ENCODE peak calls at places on chromosomes 12 and 14, in ten cellular contexts. G is testis, U is spleen, T is A549, D is uterus, O is ovary, N is heart left ventricle, V is HCT116, L is HepG2, C is esophagus squamous epithelium. K is an unnamed sample.

GRCh38 chr12:95717336-95717928 is 73.1 kb downstream of the NTN4 start:
- DNase-seq in L (no peak), C (no peak), N (no peak), G (no peak), T (no peak), U (no peak), D (no peak), V (no peak), O (no peak), K (no peak)

GRCh38 chr14:22088614-22089359 is 415.2 kb upstream of the OR4E1 start:
- DNase-seq in L (no peak), N (no peak), U (no peak), D (no peak), O (no peak), G (no peak), V (no peak), T (no peak), C (no peak), K (no peak)

GRCh38 chr12:42382013-42382696 is 56.2 kb downstream of the PPHLN1 start:
- DNase-seq in V (no peak), N (no peak), D (no peak), O (no peak), L (no peak), G (no peak), C (no peak), U (no peak), T (no peak), K (no peak)

GRCh38 chr12:100743060-100743459 is 51.5 kb upstream of the ANO4 start:
- DNase-seq in V (no peak), N (no peak), G (no peak), D (no peak), U (no peak), L (no peak), C (no peak), T (no peak), O (no peak), K (no peak)

GRCh38 chr14:92314182-92314581 is 8.8 kb upstream of the SLC24A4 start:
- DNase-seq in G (no peak), L (no peak), N (no peak), C (no peak), T (no peak), V (no peak), D (no peak), O (no peak), U (no peak), K (no peak)

GRCh38 chr12:64058541-64059321 is 163.4 kb downstream of the KICS2 start:
- DNase-seq in G (no peak), T (no peak), V (no peak), N (no peak), C (no peak), D (no peak), L (no peak), U (no peak), O (no peak), K (no peak)

GRCh38 chr14:104567141-104567956 is 12.2 kb upstream of the C14orf180 start:
- DNase-seq in L (no peak), V (no peak), N (no peak), D (no peak), C (no peak), G (no peak), T (no peak), O (no peak), U (no peak), K (no peak)

GRCh38 chr12:6186114-6186827 is 13.9 kb upstream of the CD9 start:
- DNase-seq in D (no peak), V (no peak), O (no peak), U (peak; percentile 47), G (no peak), T (no peak), L (no peak), C (no peak), N (no peak), K (no peak)

GRCh38 chr12:12705833-12706520 is 10.0 kb upstream of the GPR19 start:
- DNase-seq in G (no peak), L (no peak), O (peak; percentile 43), T (no peak), V (no peak), D (no peak), C (no peak), U (peak; percentile 88), N (no peak), K (no peak)

GRCh38 chr14:25044299-25044698 is 5.6 kb downstream of the STXBP6 start:
- DNase-seq in G (no peak), O (no peak), U (no peak), D (no peak), N (no peak), L (no peak), T (no peak), V (no peak), C (no peak), K (no peak)

GRCh38 chr14:25041898-25042297 is 8.0 kb downstream of the STXBP6 start:
- DNase-seq in V (no peak), T (no peak), N (no peak), O (no peak), D (no peak), U (no peak), L (no peak), G (no peak), C (no peak), K (no peak)

GRCh38 chr14:25041484-25041883 is 8.5 kb downstream of the STXBP6 start:
- DNase-seq in O (no peak), N (no peak), G (no peak), T (no peak), V (no peak), D (no peak), U (no peak), L (no peak), C (no peak), K (no peak)

GRCh38 chr14:25039933-25040332 is 10.0 kb downstream of the STXBP6 start:
- DNase-seq in O (no peak), C (no peak), D (no peak), T (no peak), L (no peak), N (no peak), G (no peak), U (no peak), V (no peak), K (no peak)

DNA sequence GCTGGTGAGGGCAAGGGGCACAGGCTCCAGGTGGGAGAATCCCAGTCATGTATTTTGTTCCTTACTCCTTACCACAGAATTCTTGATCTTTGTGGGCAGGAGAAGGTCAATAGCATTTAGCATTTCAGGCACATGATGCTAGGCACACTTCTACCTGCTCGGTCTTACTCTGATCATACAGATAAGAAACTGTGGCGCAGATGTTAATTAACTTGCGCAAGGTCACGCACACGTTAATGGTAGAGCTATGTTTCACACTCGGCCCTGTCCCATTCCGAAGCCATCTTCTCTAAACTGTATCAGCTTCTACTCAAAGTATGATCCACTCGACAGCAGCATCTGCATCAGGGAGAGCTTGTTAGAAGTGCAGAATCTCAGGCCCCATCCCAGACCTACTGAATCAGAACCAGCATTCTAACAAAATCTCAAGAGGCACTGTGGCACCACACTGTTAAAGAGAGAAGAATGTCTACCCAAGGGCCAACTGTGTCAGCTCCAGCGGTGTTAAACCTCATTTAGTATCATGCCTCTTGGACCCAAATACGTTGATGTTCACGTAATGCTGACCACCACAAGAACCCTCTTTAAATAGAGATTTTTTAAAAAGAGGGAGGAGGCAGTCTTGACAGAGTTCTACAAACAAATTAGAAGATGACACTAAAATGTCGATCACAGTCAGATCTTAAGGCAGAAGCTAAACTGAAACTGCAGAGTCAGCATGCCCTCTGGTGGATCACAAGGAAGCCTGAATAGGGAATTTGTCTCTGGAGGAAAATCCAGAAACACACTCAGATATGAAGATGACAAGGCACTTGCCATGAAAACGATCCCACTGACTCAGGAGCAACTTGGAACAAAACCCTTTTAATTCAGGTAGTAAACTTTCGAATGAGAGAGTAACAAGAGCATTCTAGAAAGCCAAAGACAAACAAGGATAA is 7.3 kb downstream of the STXBP6 start:
- DNase-seq in L (peak; percentile 75), C (no peak), U (no peak), V (no peak), N (peak; percentile 28), D (no peak), O (no peak), G (no peak), T (peak; percentile 64), K (no peak)
- TF ChIP-seq CTCF in L (peak; percentile 89), C (no peak), U (no peak), V (no peak), N (peak; percentile 49), D (peak; percentile 32), O (no peak), G (peak; percentile 21), T (peak; percentile 19), K (no peak)

GRCh38 chr12:69783365-69783764 is 41.7 kb upstream of the MYRFL start:
- DNase-seq in L (no peak), V (no peak), O (no peak), N (no peak), C (no peak), G (no peak), U (no peak), T (no peak), D (no peak), K (no peak)
- TF ChIP-seq POLR2A in L (no peak), V (no peak), O (no peak), N (no peak), C (no peak), G (no peak), U (no peak), T (no peak), D (no peak), K (no peak)

DNA sequence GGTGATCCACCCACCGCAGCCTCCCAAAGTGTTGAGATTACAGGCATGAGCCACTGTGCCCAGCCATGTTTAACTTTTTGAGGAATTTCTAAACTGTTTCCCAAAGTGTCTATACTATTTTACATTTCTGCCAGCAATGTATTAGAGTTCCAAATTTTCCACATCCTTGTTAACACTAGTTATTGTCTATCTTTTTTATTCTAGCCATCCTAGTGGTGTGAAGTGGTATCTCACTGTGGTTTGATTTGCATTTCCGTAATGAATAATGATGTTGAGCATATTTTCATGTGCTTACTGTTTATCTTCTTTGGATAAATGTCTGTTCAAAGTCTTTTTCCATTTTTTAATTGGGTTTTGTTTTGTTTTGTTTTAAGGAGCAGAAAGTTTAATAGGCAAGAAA is 14.7 kb downstream of the TXNRD1 start:
- DNase-seq in N (no peak), G (no peak), C (no peak), D (no peak), L (no peak), V (no peak), O (no peak), T (no peak), U (no peak), K (no peak)
- TF ChIP-seq CTCF in N (no peak), G (no peak), C (no peak), D (no peak), L (no peak), V (peak; percentile 24), O (no peak), T (no peak), U (no peak), K (no peak)

DNA sequence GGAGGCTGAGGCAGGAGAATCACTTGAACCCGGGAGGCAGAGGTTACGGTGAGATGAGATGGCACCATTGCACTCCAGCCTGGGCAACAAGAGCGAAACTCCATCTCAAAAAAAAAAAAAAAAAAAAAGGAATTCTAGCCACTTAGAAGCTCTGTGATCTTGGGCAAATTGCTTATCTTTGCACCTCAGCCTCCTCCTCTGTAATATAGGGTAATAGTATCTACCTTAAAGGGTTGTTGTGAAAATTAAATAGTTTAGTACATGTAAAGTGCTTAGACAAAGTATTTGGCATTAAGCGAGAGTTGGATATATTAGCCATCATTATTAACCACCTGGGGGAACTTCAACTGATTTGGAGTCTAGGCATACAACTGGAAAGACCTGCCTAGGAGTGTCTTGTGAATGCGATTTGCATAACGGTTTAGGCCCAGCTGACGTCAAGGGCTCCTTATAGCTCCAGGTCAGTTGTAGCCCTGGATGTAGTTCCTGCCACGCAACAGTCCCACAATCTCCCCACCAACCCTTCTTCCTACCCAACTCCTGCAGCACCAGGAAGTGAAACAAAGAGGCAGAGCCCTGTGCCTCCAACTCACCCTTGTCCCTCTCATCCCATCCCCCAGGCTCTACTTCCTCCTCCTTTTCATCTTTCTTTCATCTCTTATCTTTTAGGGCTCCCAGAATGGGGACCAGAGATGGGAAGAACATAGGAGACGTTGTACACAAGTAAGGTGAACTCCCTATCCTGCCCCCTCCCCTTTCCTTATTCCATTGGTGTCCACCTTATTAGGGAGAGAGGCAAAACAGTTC is 2.1 kb upstream of the IL23A start:
- DNase-seq in N (no peak), V (no peak), C (no peak), L (no peak), U (peak; percentile 30), D (no peak), G (no peak), O (no peak), T (no peak), K (no peak)
- TF ChIP-seq POLR2A in N (no peak), V (no peak), C (no peak), L (no peak), U (no peak), D (no peak), G (no peak), O (no peak), T (no peak), K (no peak)